ENCODE peak calls at places on chromosomes 16 and 17, in eight cellular contexts. S is sigmoid colon, J is thoracic aorta, O is upper lobe of right lung, Q is HCT116, E is neural crest cell, A is AG04450, T is K562. W is an unnamed sample.

GRCh38 chr16:27112093-27112811 is 45.5 kb downstream of the C16orf82 start:
- DNase-seq in Q (no peak), O (no peak), J (no peak), T (no peak), E (no peak), S (no peak), A (no peak), W (no peak)

GRCh38 chr16:24208710-24209109 is 47.4 kb upstream of the CACNG3 start:
- DNase-seq in O (no peak), J (no peak), Q (no peak), T (no peak), E (no peak), A (no peak), S (no peak), W (no peak)

GRCh38 chr17:29251969-29252866 is 5.6 kb downstream of the CRYBA1 start:
- DNase-seq in T (peak), A (no peak), E (no peak), O (no peak), J (no peak), Q (no peak), S (no peak), W (peak)

GRCh38 chr17:50956750-50957523 is 90.8 kb upstream of the TOB1 start:
- DNase-seq in J (no peak), T (peak), E (peak), A (peak), Q (peak), S (peak), O (peak), W (peak)

GRCh38 chr17:28115046-28115445 is 72.6 kb downstream of the NLK start:
- DNase-seq in Q (no peak), E (no peak), T (no peak), S (no peak), J (no peak), O (no peak), A (no peak), W (no peak)

GRCh38 chr16:26281681-26282080 is 589.9 kb downstream of the HS3ST4 start:
- DNase-seq in J (no peak), Q (no peak), A (no peak), O (no peak), T (no peak), S (no peak), E (no peak), W (no peak)

GRCh38 chr17:77946900-77947643 is 11.4 kb upstream of the TNRC6C start:
- DNase-seq in A (no peak), O (no peak), S (no peak), Q (no peak), E (no peak), J (no peak), T (no peak), W (no peak)

GRCh38 chr17:75639327-75639726 is 6.1 kb downstream of the SMIM5 start:
- DNase-seq in O (peak), A (no peak), J (no peak), S (no peak), Q (no peak), T (no peak), E (no peak), W (no peak)

GRCh38 chr16:80846275-80847013 is 42.0 kb upstream of the CDYL2 start:
- DNase-seq in O (no peak), T (no peak), S (no peak), A (no peak), E (no peak), Q (no peak), J (no peak), W (no peak)

GRCh38 chr17:81546906-81547613 is 5.1 kb downstream of the FAAP100 start:
- DNase-seq in S (no peak), A (no peak), E (no peak), O (no peak), J (no peak), T (no peak), Q (no peak), W (no peak)

GRCh38 chr17:50096092-50096491 is 941 bp downstream of the PDK2 start:
- DNase-seq in T (no peak), J (no peak), O (no peak), E (no peak), A (no peak), Q (no peak), S (no peak), W (no peak)

GRCh38 chr16:81264386-81264785 is 25.9 kb downstream of the BCO1 start:
- DNase-seq in A (no peak), O (no peak), Q (no peak), S (no peak), E (no peak), J (no peak), T (no peak), W (no peak)

GRCh38 chr17:27491713-27492190 is 35.5 kb downstream of the KSR1 start:
- DNase-seq in J (no peak), O (peak), Q (no peak), S (no peak), T (peak), A (no peak), E (peak), W (no peak)

GRCh38 chr17:6831662-6832263 is at the start of gene TEKT1:
- DNase-seq in O (peak), S (peak), A (no peak), Q (no peak), E (peak), J (peak), T (no peak), W (peak)

GRCh38 chr17:55527520-55528118 is 16.4 kb upstream of the SMIM36 start:
- DNase-seq in A (peak), Q (peak), S (no peak), J (no peak), O (no peak), E (peak), T (peak), W (peak)

GRCh38 chr16:49698416-49698815 is 157.5 kb downstream of the ZNF423 start:
- DNase-seq in S (no peak), A (no peak), T (peak), O (no peak), J (no peak), E (no peak), Q (no peak), W (no peak)

GRCh38 chr17:4199818-4200402 is 56.9 kb downstream of the CYB5D2 start:
- DNase-seq in S (no peak), T (peak), Q (peak), E (peak), A (no peak), J (no peak), O (no peak), W (peak)

GRCh38 chr16:2151188-2152091 is 3.0 kb downstream of the RAB26 start:
- DNase-seq in J (no peak), T (peak), Q (no peak), S (no peak), O (no peak), A (no peak), E (no peak), W (no peak)

GRCh38 chr17:52170963-52171572 is 12.6 kb upstream of the CA10 start:
- DNase-seq in E (peak), O (no peak), J (no peak), T (no peak), A (no peak), S (no peak), Q (no peak), W (peak)

GRCh38 chr16:89114159-89114981 is 20.7 kb downstream of the ACSF3 start:
- DNase-seq in A (no peak), J (no peak), S (no peak), T (no peak), O (peak), Q (no peak), E (no peak), W (peak)

GRCh38 chr16:53183442-53183841 is 128.7 kb downstream of the CHD9 start:
- DNase-seq in J (no peak), A (no peak), O (no peak), Q (no peak), S (no peak), T (no peak), E (no peak), W (no peak)

GRCh38 chr16:58301052-58301451 is 6.2 kb upstream of the PRSS54 start:
- DNase-seq in E (no peak), T (no peak), S (no peak), Q (no peak), O (no peak), A (no peak), J (no peak), W (no peak)

GRCh38 chr16:58299757-58300349 is 5.0 kb upstream of the PRSS54 start:
- DNase-seq in O (no peak), Q (peak), T (peak), A (no peak), S (no peak), E (no peak), J (no peak), W (no peak)
- TF ChIP-seq CTCF in O (peak), Q (peak), T (peak), A (peak), S (no peak), E (peak), J (no peak), W (peak)

DNA sequence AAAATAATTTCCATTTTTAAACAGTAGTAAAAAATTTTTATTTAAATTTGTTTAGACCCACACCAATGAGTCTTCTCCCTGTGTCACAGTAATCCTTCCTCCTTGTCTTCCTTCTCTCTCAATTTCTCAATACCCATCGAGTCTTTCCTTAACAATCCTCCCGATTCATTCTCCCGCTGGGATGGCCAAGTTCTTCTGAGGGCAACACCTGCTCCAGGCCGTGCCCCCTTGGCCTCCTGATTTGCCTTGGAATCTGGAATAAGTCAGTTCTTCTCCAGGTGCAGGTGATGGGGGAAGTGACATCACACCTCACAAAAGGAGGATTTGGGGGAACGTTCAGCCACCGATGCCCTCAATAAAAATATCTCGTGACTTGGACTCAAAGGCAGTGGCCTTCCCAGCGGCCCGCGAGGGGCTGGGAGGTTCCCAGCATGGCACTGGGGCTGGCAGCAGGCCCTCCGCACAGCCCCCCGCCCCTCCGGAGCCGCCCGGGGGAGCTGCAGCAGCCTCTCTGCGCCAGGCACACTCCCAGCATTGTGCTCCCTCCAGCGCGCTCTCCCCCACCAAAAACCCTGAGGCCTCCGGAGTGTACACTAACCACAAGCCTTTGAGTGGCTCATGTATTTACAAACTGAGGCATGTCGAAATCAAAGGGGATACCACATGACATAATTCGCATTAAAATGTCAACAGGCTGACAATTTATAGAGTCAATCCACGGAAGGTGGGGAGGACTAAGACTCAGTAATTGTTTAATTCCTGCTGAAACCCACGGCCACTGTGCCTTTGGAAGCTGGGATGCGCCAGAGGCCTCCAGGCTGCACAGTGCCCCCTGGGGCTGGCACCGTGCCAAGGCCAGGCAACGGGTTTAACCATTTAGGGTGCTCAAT is 120.5 kb downstream of the ZFHX3 start:
- DNase-seq in O (peak), E (no peak), S (peak), A (peak), T (no peak), J (no peak), Q (no peak), W (peak)
- TF ChIP-seq CTCF in O (no peak), E (no peak), S (no peak), A (peak), T (no peak), J (no peak), Q (no peak), W (no peak)

DNA sequence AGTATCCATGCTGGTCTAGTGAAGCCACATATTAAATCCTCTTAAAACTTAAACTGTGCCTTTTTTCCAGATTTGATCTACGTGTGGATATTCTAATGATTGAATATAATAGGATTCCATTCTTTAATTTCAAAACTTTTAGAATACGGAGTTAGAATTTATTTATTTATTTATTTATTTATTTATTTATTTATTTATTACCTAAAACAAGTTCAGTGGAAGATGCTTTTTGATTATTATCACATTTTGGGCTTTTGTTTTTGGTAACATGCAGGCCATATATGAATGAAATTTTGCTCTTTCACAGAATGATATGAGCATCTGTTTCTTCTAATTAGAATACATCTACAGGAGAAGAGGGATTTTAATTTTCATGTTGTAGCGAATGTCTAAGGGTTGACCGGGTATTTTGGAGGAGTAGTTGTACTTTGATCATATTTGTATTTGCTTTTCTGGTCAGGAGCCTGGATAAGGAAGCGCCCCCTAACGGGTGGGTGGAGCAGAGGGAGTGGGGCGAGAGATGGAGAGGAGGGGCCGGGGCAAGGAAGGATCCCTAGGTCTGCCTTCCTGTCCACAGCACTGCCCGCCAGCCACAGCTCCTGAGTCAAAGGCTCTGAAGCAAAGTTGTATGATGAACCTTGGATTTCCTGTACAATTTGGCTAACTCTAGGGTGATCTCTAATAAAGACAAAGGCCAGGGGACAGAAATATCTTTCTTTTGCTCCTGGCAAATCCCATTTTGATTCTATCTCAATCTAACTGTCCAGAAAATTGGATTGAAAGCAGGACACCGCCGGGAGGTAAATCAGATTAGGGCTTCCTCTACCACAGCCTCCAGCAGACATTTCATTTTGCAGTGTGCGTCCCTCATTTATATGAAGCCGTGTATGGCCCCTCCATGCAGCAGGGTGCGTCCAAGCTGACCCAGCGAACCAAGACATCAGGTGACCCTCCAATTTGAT is 149.1 kb downstream of the PRKCA start:
- DNase-seq in E (peak), Q (no peak), S (no peak), A (no peak), J (no peak), T (peak), O (no peak), W (no peak)
- TF ChIP-seq CTCF in E (peak), Q (no peak), S (no peak), A (no peak), J (no peak), T (peak), O (peak), W (no peak)

GRCh38 chr17:83173997-83174858 is 94.8 kb downstream of the METRNL start:
- DNase-seq in T (no peak), J (no peak), A (no peak), O (no peak), Q (no peak), E (no peak), S (peak), W (no peak)

GRCh38 chr17:83170571-83171260 is 91.3 kb downstream of the METRNL start:
- DNase-seq in J (no peak), A (no peak), Q (no peak), T (no peak), O (no peak), E (no peak), S (no peak), W (no peak)

GRCh38 chr17:83174859-83175550 is 95.6 kb downstream of the METRNL start:
- DNase-seq in T (no peak), J (no peak), E (no peak), A (no peak), O (no peak), S (no peak), Q (no peak), W (no peak)

GRCh38 chr17:83173180-83173996 is 94.0 kb downstream of the METRNL start:
- DNase-seq in T (no peak), E (no peak), S (peak), Q (no peak), O (no peak), J (no peak), A (no peak), W (no peak)

GRCh38 chr17:83171661-83172060 is 92.3 kb downstream of the METRNL start:
- DNase-seq in E (no peak), J (no peak), T (no peak), Q (no peak), S (no peak), O (no peak), A (no peak), W (peak)
- TF ChIP-seq CTCF in E (no peak), J (no peak), T (no peak), Q (no peak), S (no peak), O (no peak), A (no peak), W (no peak)

GRCh38 chr17:57988301-57989010 is 402 bp upstream of the VEZF1 start:
- DNase-seq in S (peak), J (no peak), A (no peak), E (peak), Q (peak), O (peak), T (peak), W (peak)
- TF ChIP-seq CTCF in S (no peak), J (no peak), A (no peak), E (no peak), Q (no peak), O (no peak), T (no peak), W (no peak)

DNA sequence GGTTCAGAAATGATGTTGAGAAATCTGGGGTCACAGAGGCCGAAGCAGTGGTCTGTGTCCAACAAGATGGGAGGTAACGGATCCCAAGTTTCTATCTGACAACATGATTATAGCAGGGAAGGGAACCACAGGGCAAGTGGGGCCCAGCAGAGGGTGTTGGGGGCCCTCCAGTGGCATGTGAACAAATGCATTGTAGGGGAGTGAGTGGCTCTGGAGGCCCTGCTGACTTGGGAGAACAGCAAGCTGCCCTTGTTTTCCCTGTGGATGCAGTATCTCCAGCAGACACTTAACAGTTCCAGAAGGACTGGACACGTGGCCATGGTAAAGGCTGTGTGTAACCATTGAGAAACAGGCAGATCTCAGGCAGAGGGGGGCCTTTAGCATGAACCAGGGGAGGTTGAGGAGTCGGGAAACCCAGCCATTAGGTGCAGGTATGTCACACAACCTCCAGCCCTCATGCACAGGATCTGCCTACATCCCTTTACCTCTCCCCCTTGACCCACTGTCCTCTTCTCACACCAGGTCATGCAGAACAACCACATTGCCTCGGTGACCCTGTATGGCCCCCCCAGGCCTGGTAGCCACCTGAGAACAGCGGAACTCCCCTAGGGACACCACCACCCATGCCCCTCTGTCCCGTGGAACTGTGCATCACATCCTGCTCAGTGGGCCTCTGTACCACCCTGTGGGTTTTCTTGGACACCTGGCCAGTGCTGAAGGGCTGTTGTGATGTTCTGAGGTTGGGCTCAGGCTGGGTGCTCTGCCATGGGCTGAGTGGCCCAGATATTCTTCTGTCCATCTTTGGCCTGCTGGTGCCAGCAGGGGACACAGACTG is 4.1 kb downstream of the B3GNT9 start:
- DNase-seq in O (no peak), T (no peak), E (no peak), Q (no peak), A (no peak), S (no peak), J (no peak), W (no peak)
- TF ChIP-seq CTCF in O (no peak), T (no peak), E (no peak), Q (peak), A (peak), S (no peak), J (no peak), W (no peak)

GRCh38 chr17:44219126-44219635 is 294 bp downstream of the UBTF start:
- DNase-seq in E (no peak), O (peak), A (no peak), T (peak), J (no peak), Q (no peak), S (peak), W (peak)
- TF ChIP-seq CTCF in E (peak), O (peak), A (peak), T (peak), J (peak), Q (no peak), S (no peak), W (no peak)

DNA sequence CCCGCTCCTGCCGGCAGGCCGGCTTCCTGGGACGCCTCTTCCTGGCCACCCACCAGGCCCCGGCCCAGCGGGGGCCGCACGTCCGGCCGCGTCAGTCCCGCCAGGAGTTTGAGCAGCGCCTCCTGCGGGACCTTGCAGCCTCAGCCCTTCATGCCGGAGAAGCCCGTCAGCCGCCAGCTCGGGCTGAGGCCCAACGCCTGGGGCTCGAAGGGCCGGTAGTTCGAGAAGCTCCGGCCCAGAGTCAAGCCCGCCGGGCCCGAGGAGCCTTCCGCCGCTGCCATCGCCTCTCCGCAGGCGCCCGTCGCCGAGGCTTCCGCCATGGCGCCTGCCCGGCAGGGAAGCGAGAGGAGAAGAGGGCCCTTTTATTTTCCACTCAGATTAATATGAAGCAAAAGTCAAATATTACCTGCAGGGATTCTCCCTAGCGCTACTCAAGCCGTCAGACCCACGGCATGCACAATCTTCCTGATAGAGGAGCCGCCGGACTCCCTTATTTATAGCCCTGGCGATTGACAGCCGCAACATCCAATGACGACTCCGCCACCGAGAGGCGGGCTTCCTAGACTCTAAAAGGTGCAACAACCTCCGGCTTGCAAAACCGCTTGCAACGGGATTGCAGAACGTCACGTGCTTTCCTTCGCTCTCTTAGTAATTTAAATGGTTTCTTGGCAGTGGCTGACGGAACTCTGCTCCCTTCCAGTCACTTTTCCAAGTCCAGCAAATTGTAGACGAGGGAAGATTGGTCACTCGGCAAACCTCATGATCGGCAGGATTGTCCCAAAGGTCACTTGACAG is at the start of gene SEPHS2:
- DNase-seq in S (peak), E (peak), O (peak), T (peak), J (peak), Q (peak), A (peak), W (peak)
- TF ChIP-seq CTCF in S (peak), E (peak), O (peak), T (peak), J (peak), Q (no peak), A (peak), W (peak)

W was measured in RWPE1.